ENCODE peak calls at places on chromosomes 11 and 22, in five cellular contexts. Q is PC-3, K is lung, Z is heart left ventricle, D is mesendoderm. S is an unnamed sample.

GRCh38 chr11:47259178-47259977 is 1.6 kb downstream of the NR1H3 start:
- DNase-seq in Q (peak; percentile 82), K (no peak), Z (peak; percentile 54), D (peak; percentile 92), S (peak; percentile 24)

GRCh38 chr11:68495330-68495729 is 34.8 kb downstream of the PPP6R3 start:
- DNase-seq in Q (no peak), K (no peak), Z (no peak), D (no peak), S (no peak)

GRCh38 chr22:48954781-48955311 is 872.8 kb downstream of the BRD1 start:
- DNase-seq in Q (no peak), K (peak; percentile 27), Z (no peak), D (no peak), S (no peak)

GRCh38 chr11:39675171-39675570 is 1784.3 kb downstream of the LRRC4C start:
- DNase-seq in Q (no peak), K (no peak), Z (no peak), D (no peak), S (no peak)

GRCh38 chr22:45477366-45478107 is 25.1 kb upstream of the FBLN1 start:
- DNase-seq in Q (no peak), K (no peak), Z (no peak), D (no peak), S (no peak)

GRCh38 chr11:30422828-30423648 is 100.1 kb downstream of the ARL14EP start:
- DNase-seq in Q (no peak), K (no peak), Z (no peak), D (peak; percentile 62), S (peak; percentile 60)

GRCh38 chr11:105274631-105275030 is 135.1 kb upstream of the CARD18 start:
- DNase-seq in Q (no peak), K (no peak), Z (no peak), D (no peak), S (no peak)

GRCh38 chr11:117879516-117880480 is 3.3 kb upstream of the FXYD6 start:
- DNase-seq in Q (no peak), K (no peak), Z (no peak), D (peak; percentile 46), S (no peak)

GRCh38 chr11:124749920-124750319 is 2.1 kb downstream of the VSIG2 start:
- DNase-seq in Q (no peak), K (no peak), Z (no peak), D (no peak), S (no peak)

GRCh38 chr22:31818481-31819392 is 64.9 kb downstream of the DEPDC5 start:
- DNase-seq in Q (peak; percentile 22), K (no peak), Z (no peak), D (peak; percentile 14), S (no peak)

GRCh38 chr11:121741954-121742361 is 289.2 kb upstream of the SORL1-AS1 start:
- DNase-seq in Q (no peak), K (no peak), Z (peak; percentile 79), D (no peak), S (peak; percentile 20)

GRCh38 chr11:28860898-28861297 is 752.7 kb downstream of the METTL15 start:
- DNase-seq in Q (peak; percentile 70), K (no peak), Z (no peak), D (peak; percentile 2), S (no peak)

GRCh38 chr22:24059121-24059520 is 48.0 kb downstream of the CABIN1 start:
- DNase-seq in Q (peak; percentile 44), K (no peak), Z (no peak), D (no peak), S (no peak)

GRCh38 chr11:12005476-12005875 is 3.0 kb downstream of the DKK3 start:
- DNase-seq in Q (peak; percentile 66), K (no peak), Z (no peak), D (no peak), S (no peak)

GRCh38 chr11:113419426-113420003 is 31.9 kb downstream of the ANKK1 start:
- DNase-seq in Q (no peak), K (no peak), Z (no peak), D (no peak), S (no peak)

GRCh38 chr22:20151276-20151588 is 377 bp upstream of the CCDC188 start:
- DNase-seq in Q (no peak), K (no peak), Z (no peak), D (no peak), S (no peak)

GRCh38 chr11:47296045-47296444 is 26.1 kb downstream of the MADD start:
- DNase-seq in Q (no peak), K (no peak), Z (no peak), D (no peak), S (no peak)

GRCh38 chr22:49942565-49943404 is 17.8 kb upstream of the PIM3 start:
- DNase-seq in Q (no peak), K (no peak), Z (no peak), D (no peak), S (no peak)

GRCh38 chr11:68506908-68507307 is 46.4 kb downstream of the PPP6R3 start:
- DNase-seq in Q (peak; percentile 34), K (no peak), Z (no peak), D (peak; percentile 24), S (no peak)

GRCh38 chr11:122189259-122189658 is 73.2 kb upstream of the BLID start:
- DNase-seq in Q (peak; percentile 98), K (no peak), Z (no peak), D (no peak), S (no peak)

GRCh38 chr11:446886-447285 is 3.2 kb upstream of the PTDSS2 start:
- DNase-seq in Q (no peak), K (no peak), Z (no peak), D (no peak), S (no peak)

GRCh38 chr11:79678780-79679468 is 238.1 kb upstream of the TENM4 start:
- DNase-seq in Q (no peak), K (no peak), Z (no peak), D (peak; percentile 34), S (no peak)

GRCh38 chr11:91081440-91082088 is 858.7 kb upstream of the CHORDC1 start:
- DNase-seq in Q (peak; percentile 76), K (peak; percentile 31), Z (peak; percentile 34), D (peak; percentile 78), S (no peak)

GRCh38 chr11:116533186-116533825 is 239.5 kb downstream of the BUD13 start:
- DNase-seq in Q (no peak), K (no peak), Z (no peak), D (peak; percentile 23), S (no peak)

GRCh38 chr11:123235117-123235686 is 40.2 kb upstream of the CLMP start:
- DNase-seq in Q (peak; percentile 50), K (peak; percentile 38), Z (peak; percentile 37), D (peak; percentile 61), S (peak; percentile 60)

GRCh38 chr11:15774021-15774862 is 582.1 kb downstream of the SOX6 start:
- DNase-seq in Q (no peak), K (no peak), Z (no peak), D (peak; percentile 44), S (no peak)

GRCh38 chr11:26993965-26994446 is at the start of gene FIBIN:
- DNase-seq in Q (no peak), K (no peak), Z (peak; percentile 21), D (peak; percentile 48), S (peak; percentile 45)

GRCh38 chr22:20244744-20245576 is 23.2 kb downstream of the RTN4R start:
- DNase-seq in Q (no peak), K (no peak), Z (no peak), D (no peak), S (no peak)

GRCh38 chr22:46684706-46685105 is 53.3 kb downstream of the CERK start:
- DNase-seq in Q (no peak), K (no peak), Z (peak; percentile 60), D (no peak), S (peak; percentile 94)

GRCh38 chr11:115860246-115860645 is 356.0 kb upstream of the CADM1 start:
- DNase-seq in Q (no peak), K (no peak), Z (no peak), D (no peak), S (no peak)

GRCh38 chr11:1457856-1458255 is 28.7 kb downstream of the MOB2 start:
- DNase-seq in Q (no peak), K (no peak), Z (no peak), D (no peak), S (no peak)

GRCh38 chr11:114087028-114087427 is 27.5 kb downstream of the ZBTB16 start:
- DNase-seq in Q (no peak), K (no peak), Z (no peak), D (no peak), S (no peak)

DNA sequence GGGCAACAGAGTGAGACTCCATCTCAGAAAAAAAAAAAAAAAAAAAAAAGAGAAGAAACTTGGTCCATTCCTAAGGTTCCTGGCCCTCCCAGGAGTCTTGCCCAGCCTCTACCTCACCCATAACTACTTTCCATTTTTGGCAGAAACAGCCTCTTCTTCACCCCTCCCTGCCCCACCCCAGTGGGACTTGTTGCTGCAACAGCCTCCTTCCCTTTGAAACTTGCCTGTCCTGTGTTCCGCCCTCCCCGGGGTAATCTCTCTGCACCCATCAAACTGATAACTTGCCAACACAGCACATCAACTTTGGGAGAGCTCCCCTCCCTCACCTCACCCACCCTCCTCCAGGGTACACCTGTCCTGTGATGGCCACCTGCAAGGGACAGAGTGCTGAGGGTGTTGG is 10.0 kb upstream of the FAM83F start:
- DNase-seq in Q (no peak), K (no peak), Z (no peak), D (no peak), S (no peak)
- H3K4me3 ChIP-seq in Q (no peak overlapping the region), K (no peak overlapping the region), Z (no peak overlapping the region), D (no peak overlapping the region), S (no peak overlapping the region)

DNA sequence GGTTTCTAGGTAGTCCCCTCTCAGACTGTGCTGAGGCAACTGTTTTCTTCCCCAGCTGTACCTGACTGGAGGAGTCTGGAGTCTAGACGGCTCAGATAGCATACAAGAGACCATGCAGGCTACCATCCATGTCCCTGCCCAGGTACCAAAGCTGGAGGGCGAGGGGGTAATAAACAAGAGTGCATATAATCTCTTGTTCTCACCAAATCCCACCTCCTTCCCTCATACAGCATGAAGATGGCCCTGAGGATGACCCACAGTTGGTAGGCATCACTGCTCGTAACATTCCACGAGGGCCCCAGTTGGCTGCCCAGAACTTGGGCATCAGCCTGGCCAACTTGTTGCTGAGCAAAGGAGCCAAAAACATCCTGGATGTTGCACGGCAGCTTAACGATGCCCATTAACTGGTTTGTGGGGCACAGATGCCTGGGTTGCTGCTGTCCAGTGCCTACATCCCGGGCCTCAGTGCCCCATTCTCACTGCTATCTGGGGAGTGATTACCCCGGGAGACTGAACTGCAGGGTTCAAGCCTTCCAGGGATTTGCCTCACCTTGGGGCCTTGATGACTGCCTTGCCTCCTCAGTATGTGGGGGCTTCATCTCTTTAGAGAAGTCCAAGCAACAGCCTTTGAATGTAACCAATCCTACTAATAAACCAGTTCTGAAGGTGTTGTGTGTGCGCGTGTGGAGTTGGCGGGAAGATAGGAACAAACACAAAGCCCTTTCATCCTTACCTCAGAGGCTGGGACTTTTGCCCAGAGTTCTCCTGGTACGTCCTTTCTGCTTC is 8.4 kb downstream of the HMBS start:
- DNase-seq in Q (peak; percentile 41), K (no peak), Z (no peak), D (no peak), S (peak; percentile 47)
- H3K4me1 ChIP-seq in Q (peaks cover 23% of the 10 kb centered on the region), K (peaks cover 8% of the 10 kb centered on the region), Z (peaks cover 12% of the 10 kb centered on the region), D (peaks cover 4% of the 10 kb centered on the region), S (peaks cover 32% of the 10 kb centered on the region)

GRCh38 chr22:32849501-32849900 is 48.0 kb downstream of the TIMP3 start:
- DNase-seq in Q (no peak), K (no peak), Z (no peak), D (no peak), S (peak; percentile 46)
- H3K27ac ChIP-seq in Q (no peak overlapping the region), K (peak overlapping the region; percentile 20), Z (no peak overlapping the region), D (no peak overlapping the region), S (peak overlapping the region; percentile 96)

DNA sequence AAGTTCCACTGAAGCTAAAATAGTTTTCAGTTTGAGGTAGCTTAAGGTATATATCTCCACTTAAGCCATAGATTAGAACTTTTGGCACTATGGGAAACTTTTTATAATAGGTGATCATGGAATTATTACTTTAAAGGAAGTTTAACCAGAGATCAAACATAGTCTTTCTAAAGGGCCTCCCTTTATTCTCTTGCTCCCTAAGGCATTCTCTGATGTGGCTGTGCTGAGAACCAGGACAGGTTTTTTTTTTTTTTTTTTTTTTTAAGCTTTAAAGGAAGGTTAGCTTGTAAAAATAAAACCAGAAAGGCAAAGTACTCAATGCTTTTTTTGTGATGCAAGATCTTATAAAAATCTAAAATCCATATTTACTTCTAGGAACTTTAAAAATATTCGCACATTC is 2.9 kb upstream of the MRPL48 start:
- DNase-seq in Q (no peak), K (no peak), Z (no peak), D (no peak), S (no peak)
- H3K4me3 ChIP-seq in Q (no peak overlapping the region), K (no peak overlapping the region), Z (no peak overlapping the region), D (no peak overlapping the region), S (no peak overlapping the region)

S was measured in thyroid gland.